ENCODE peak calls at places on chromosome 4, in eight cellular contexts. E is tibial artery; P is endodermal cell; Q is posterior cingulate gyrus; I is ELR; N is left kidney; D is activated CD4-positive, alpha-beta memory T cell treated with anti-CD3 and anti-CD28 coated beads for 36 hours; T is NCI-H460. R is an unnamed sample.

GRCh38 chr4:8705161-8706145 is 112.9 kb downstream of the CPZ start:
- DNase-seq in T (no peak), P (peak), E (peak), N (peak), Q (peak), I (no peak), D (no peak), R (no peak)

GRCh38 chr4:44194365-44194764 is 254.2 kb downstream of the KCTD8 start:
- DNase-seq in N (no peak), I (peak), E (no peak), Q (no peak), D (no peak), T (no peak), P (no peak), R (no peak)

GRCh38 chr4:185033950-185034349 is 15.7 kb downstream of the HELT start:
- DNase-seq in I (no peak), P (no peak), D (no peak), T (no peak), E (no peak), N (no peak), Q (no peak), R (no peak)

GRCh38 chr4:11623726-11624037 is 195.0 kb upstream of the HS3ST1 start:
- DNase-seq in I (no peak), N (peak), D (no peak), Q (no peak), E (no peak), T (no peak), P (peak), R (peak)

GRCh38 chr4:10671750-10672149 is 12.8 kb downstream of the CLNK start:
- DNase-seq in I (no peak), P (no peak), N (no peak), E (no peak), D (no peak), T (no peak), Q (no peak), R (no peak)

GRCh38 chr4:95984081-95984480 is 144.2 kb downstream of the PDHA2 start:
- DNase-seq in N (no peak), Q (no peak), T (no peak), P (no peak), I (no peak), D (no peak), E (no peak), R (no peak)

GRCh38 chr4:81118086-81118485 is 87.6 kb downstream of the BMP3 start:
- DNase-seq in I (no peak), Q (no peak), N (no peak), T (no peak), P (no peak), E (no peak), D (no peak), R (no peak)

GRCh38 chr4:54658321-54659093 is 750 bp downstream of the KIT start:
- DNase-seq in N (peak), E (peak), I (peak), D (peak), Q (peak), P (peak), T (peak), R (peak)

GRCh38 chr4:24408640-24409039 is 175.7 kb downstream of the DHX15 start:
- DNase-seq in P (no peak), T (no peak), Q (no peak), D (no peak), E (no peak), N (no peak), I (no peak), R (no peak)

GRCh38 chr4:72966652-72967051 is 102.9 kb downstream of the COX18 start:
- DNase-seq in P (no peak), E (no peak), N (no peak), I (no peak), Q (no peak), T (no peak), D (peak), R (no peak)

GRCh38 chr4:83917572-83917971 is 381.7 kb downstream of the GPAT3 start:
- DNase-seq in I (peak), P (no peak), E (no peak), N (no peak), D (no peak), T (no peak), Q (no peak), R (no peak)

GRCh38 chr4:119286377-119287002 is 35.4 kb downstream of the FABP2 start:
- DNase-seq in Q (no peak), N (peak), T (peak), E (no peak), P (no peak), I (peak), D (peak), R (no peak)

GRCh38 chr4:27429260-27429970 is 568.8 kb downstream of the STIM2 start:
- DNase-seq in E (no peak), T (no peak), P (no peak), Q (no peak), N (no peak), D (no peak), I (peak), R (no peak)

GRCh38 chr4:39476181-39476873 is 17.5 kb downstream of the LIAS start:
- DNase-seq in N (no peak), T (no peak), Q (no peak), D (no peak), E (no peak), I (no peak), P (no peak), R (no peak)

GRCh38 chr4:119835511-119835910 is 206.9 kb upstream of the PDE5A start:
- DNase-seq in E (no peak), N (peak), Q (no peak), I (no peak), T (no peak), P (no peak), D (no peak), R (no peak)

GRCh38 chr4:81165853-81166430 is 49.1 kb downstream of the PRKG2 start:
- DNase-seq in N (peak), E (no peak), I (no peak), Q (no peak), D (no peak), P (no peak), T (no peak), R (no peak)

GRCh38 chr4:136863756-136864155 is 668.5 kb downstream of the PCDH18 start:
- DNase-seq in D (no peak), P (peak), Q (no peak), N (no peak), I (peak), E (no peak), T (no peak), R (no peak)

GRCh38 chr4:1693131-1693896 is 9.2 kb upstream of the FAM53A start:
- DNase-seq in D (peak), T (peak), P (peak), E (peak), N (peak), Q (peak), I (peak), R (peak)

GRCh38 chr4:84920591-84920990 is 45.9 kb downstream of the WDFY3 start:
- DNase-seq in D (no peak), T (peak), P (no peak), Q (no peak), E (peak), N (no peak), I (peak), R (no peak)

GRCh38 chr4:124631760-124632159 is 80.8 kb downstream of the ANKRD50 start:
- DNase-seq in D (no peak), I (peak), E (peak), T (peak), N (peak), P (no peak), Q (no peak), R (no peak)

GRCh38 chr4:185787926-185788679 is 23.9 kb downstream of the SORBS2 start:
- DNase-seq in P (no peak), T (no peak), E (no peak), Q (no peak), D (no peak), I (no peak), N (no peak), R (no peak)

GRCh38 chr4:1792832-1793495 is at the start of gene FGFR3:
- DNase-seq in Q (no peak), T (peak), D (peak), I (peak), N (peak), E (no peak), P (peak), R (peak)

GRCh38 chr4:158996669-158997074 is 106.2 kb upstream of the RAPGEF2 start:
- DNase-seq in N (no peak), D (no peak), E (no peak), I (peak), P (no peak), T (peak), Q (no peak), R (no peak)

GRCh38 chr4:86935499-86935832 is 655 bp downstream of the AFF1 start:
- DNase-seq in I (no peak), D (peak), N (peak), E (peak), T (no peak), P (no peak), Q (no peak), R (no peak)

GRCh38 chr4:53075162-53075785 is 213.2 kb downstream of the RASL11B start:
- DNase-seq in Q (no peak), D (no peak), I (no peak), T (no peak), E (no peak), P (no peak), N (no peak), R (no peak)

GRCh38 chr4:139642364-139642763 is 23.3 kb upstream of the MGST2 start:
- DNase-seq in P (no peak), T (no peak), I (peak), E (no peak), Q (no peak), N (no peak), D (no peak), R (no peak)

GRCh38 chr4:98491862-98492554 is 166.4 kb downstream of the TSPAN5 start:
- DNase-seq in D (no peak), I (no peak), T (no peak), E (no peak), P (no peak), N (no peak), Q (no peak), R (no peak)

GRCh38 chr4:1565598-1566295 is 118.4 kb downstream of the FAM53A start:
- DNase-seq in Q (no peak), N (no peak), E (no peak), T (no peak), I (no peak), D (no peak), P (peak), R (no peak)

GRCh38 chr4:52658671-52659015 is 458 bp downstream of the USP46 start:
- DNase-seq in E (no peak), I (peak), D (no peak), P (peak), T (no peak), Q (peak), N (peak), R (peak)

GRCh38 chr4:19438228-19438627 is 813.5 kb upstream of the SLIT2 start:
- DNase-seq in E (no peak), Q (no peak), D (no peak), I (peak), T (no peak), N (no peak), P (no peak), R (no peak)

R was measured in head of caudate nucleus.